ENCODE peak calls at places on chromosomes 2 and 18, in seven cellular contexts. S is K562, P is GM12892, Z is GM12878, F is HepG2, U is H1, N is SK-N-SH. Y is an unnamed sample.

GRCh38 chr2:200810252-200810650 is 1.5 kb upstream of the BZW1 start:
- DNase-seq in F (peak; percentile 21), N (no peak), Z (no peak), U (no peak), S (no peak), P (no peak), Y (no peak)

GRCh38 chr2:187547353-187547979 is 6.8 kb downstream of the TFPI start:
- DNase-seq in F (no peak), Z (no peak), P (no peak), N (no peak), U (no peak), S (peak; percentile 71), Y (no peak)

GRCh38 chr2:204544961-204545860 is at the start of gene PARD3B:
- DNase-seq in Z (no peak), N (peak; percentile 84), F (peak; percentile 14), P (no peak), S (peak; percentile 32), U (peak; percentile 76), Y (peak; percentile 11)

GRCh38 chr2:237980751-237981150 is 13.9 kb downstream of the UBE2F start:
- DNase-seq in U (no peak), P (no peak), N (no peak), S (no peak), Z (no peak), F (no peak), Y (no peak)

GRCh38 chr2:84938194-84938879 is 32.6 kb upstream of the KCMF1 start:
- DNase-seq in Z (peak; percentile 82), U (no peak), N (no peak), S (no peak), P (no peak), F (peak; percentile 35), Y (no peak)

GRCh38 chr2:43184339-43184895 is 42.0 kb downstream of the ZFP36L2 start:
- DNase-seq in P (no peak), F (peak; percentile 94), N (no peak), U (no peak), S (peak; percentile 75), Z (no peak), Y (no peak)

GRCh38 chr2:234211797-234212196 is 161.3 kb downstream of the SPP2 start:
- DNase-seq in Z (no peak), U (no peak), N (no peak), P (no peak), S (no peak), F (no peak), Y (no peak)

GRCh38 chr2:206011795-206012194 is 74.2 kb downstream of the INO80D start:
- DNase-seq in U (no peak), S (no peak), N (no peak), Z (no peak), P (no peak), F (no peak), Y (no peak)

GRCh38 chr2:16626497-16626896 is 39.1 kb downstream of the CYRIA start:
- DNase-seq in F (no peak), P (no peak), N (no peak), U (no peak), Z (no peak), S (no peak), Y (no peak)

GRCh38 chr2:47189635-47190034 is 34.5 kb upstream of the STPG4 start:
- DNase-seq in P (no peak), F (no peak), S (no peak), Z (no peak), U (no peak), N (no peak), Y (no peak)

GRCh38 chr2:43129676-43130547 is 96.5 kb downstream of the ZFP36L2 start:
- DNase-seq in Z (no peak), U (no peak), F (peak; percentile 65), S (no peak), P (no peak), N (peak; percentile 44), Y (no peak)

GRCh38 chr2:125681976-125682805 is 973.8 kb upstream of the GYPC start:
- DNase-seq in S (no peak), F (no peak), N (no peak), P (no peak), U (no peak), Z (no peak), Y (no peak)

GRCh38 chr2:178205853-178206516 is 11.7 kb downstream of the OSBPL6 start:
- DNase-seq in P (no peak), F (no peak), S (no peak), U (no peak), N (no peak), Z (no peak), Y (no peak)

GRCh38 chr2:58289029-58289428 is 47.9 kb upstream of the FANCL start:
- DNase-seq in Z (no peak), U (no peak), P (no peak), N (no peak), S (no peak), F (no peak), Y (no peak)

GRCh38 chr2:101981484-101981883 is 10.3 kb upstream of the IL1R2 start:
- DNase-seq in S (no peak), P (no peak), F (no peak), N (no peak), U (no peak), Z (no peak), Y (no peak)

GRCh38 chr2:80737047-80737446 is 432.5 kb upstream of the LRRTM1 start:
- DNase-seq in S (no peak), N (no peak), P (no peak), F (no peak), Z (peak; percentile 19), U (no peak), Y (no peak)

GRCh38 chr2:64063924-64064331 is 44.7 kb upstream of the VPS54 start:
- DNase-seq in F (peak; percentile 21), S (peak; percentile 12), Z (no peak), U (no peak), P (no peak), N (no peak), Y (no peak)

GRCh38 chr2:133780099-133780996 is 212.1 kb upstream of the NCKAP5 start:
- DNase-seq in N (peak; percentile 48), U (peak; percentile 75), S (peak; percentile 33), P (no peak), Z (peak; percentile 1), F (peak; percentile 70), Y (peak; percentile 21)

GRCh38 chr18:41992066-41992465 is 37.0 kb downstream of the PIK3C3 start:
- DNase-seq in U (no peak), Z (peak; percentile 76), F (no peak), S (no peak), P (no peak), N (no peak), Y (no peak)

GRCh38 chr2:240392084-240392947 is 43.1 kb upstream of the GPC1 start:
- DNase-seq in F (no peak), Z (no peak), P (no peak), S (no peak), U (no peak), N (no peak), Y (no peak)

GRCh38 chr2:240395448-240395847 is 40.0 kb upstream of the GPC1 start:
- DNase-seq in P (no peak), N (no peak), U (no peak), S (no peak), Z (no peak), F (no peak), Y (no peak)

GRCh38 chr2:240394549-240394948 is 40.9 kb upstream of the GPC1 start:
- DNase-seq in U (no peak), N (no peak), F (no peak), Z (no peak), P (no peak), S (no peak), Y (no peak)

GRCh38 chr2:240392948-240393830 is 42.3 kb upstream of the GPC1 start:
- DNase-seq in N (peak; percentile 16), U (no peak), Z (no peak), S (no peak), F (no peak), P (peak; percentile 13), Y (peak; percentile 11)

DNA sequence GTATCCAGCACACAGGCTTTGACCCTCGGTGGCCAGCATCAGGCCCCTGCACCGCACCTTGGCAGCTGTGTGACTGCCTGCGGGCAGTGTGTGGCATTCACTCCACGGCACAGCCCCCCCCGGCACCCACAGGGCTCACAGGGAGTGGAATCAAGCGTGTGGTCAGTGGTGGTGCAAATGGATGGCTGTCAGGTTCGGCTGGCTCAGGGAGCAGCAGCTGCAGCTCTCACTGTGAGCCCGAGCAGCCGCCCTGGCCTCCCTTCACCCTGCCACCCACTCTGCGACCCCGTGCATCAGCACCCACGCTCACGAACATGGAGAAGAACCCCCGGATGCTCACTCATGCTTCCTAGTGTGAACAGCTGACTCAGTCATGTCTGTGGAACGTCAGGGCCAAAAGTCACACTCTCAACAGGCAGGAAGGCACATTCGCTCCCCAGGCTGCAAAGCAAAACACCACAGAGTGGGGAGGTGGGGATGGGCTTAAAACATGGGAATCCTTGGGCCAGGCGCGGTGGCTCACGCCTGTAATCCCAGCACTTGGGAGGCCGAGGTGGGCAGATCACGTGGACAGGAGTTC is 41.5 kb upstream of the GPC1 start:
- DNase-seq in S (no peak), P (no peak), U (no peak), Z (no peak), N (no peak), F (no peak), Y (no peak)
- TF ChIP-seq TAF1 in S (no peak), P (no peak), U (no peak), Z (no peak), N (no peak), F (no peak), Y (no peak)

GRCh38 chr2:96324716-96325037 is 440 bp upstream of the ITPRIPL1 start:
- DNase-seq in S (no peak), Z (no peak), U (no peak), N (no peak), P (no peak), F (no peak), Y (no peak)
- TF ChIP-seq TAF1 in S (no peak), Z (no peak), U (no peak), N (no peak), P (peak; percentile 21), F (no peak), Y (no peak)

GRCh38 chr2:161238264-161238558 is 70.0 kb upstream of the PSMD14 start:
- DNase-seq in Z (no peak), U (no peak), F (no peak), S (no peak), N (no peak), P (no peak), Y (no peak)
- TF ChIP-seq TAF1 in Z (no peak), U (no peak), F (no peak), S (no peak), N (no peak), P (no peak), Y (no peak)

GRCh38 chr2:157492189-157492773 is 48.4 kb upstream of the CYTIP start:
- DNase-seq in F (peak; percentile 56), S (peak; percentile 71), N (peak; percentile 54), P (no peak), U (peak; percentile 71), Z (peak; percentile 43), Y (peak; percentile 37)
- TF ChIP-seq TAF1 in F (no peak), S (no peak), N (no peak), P (no peak), U (no peak), Z (no peak), Y (no peak)

DNA sequence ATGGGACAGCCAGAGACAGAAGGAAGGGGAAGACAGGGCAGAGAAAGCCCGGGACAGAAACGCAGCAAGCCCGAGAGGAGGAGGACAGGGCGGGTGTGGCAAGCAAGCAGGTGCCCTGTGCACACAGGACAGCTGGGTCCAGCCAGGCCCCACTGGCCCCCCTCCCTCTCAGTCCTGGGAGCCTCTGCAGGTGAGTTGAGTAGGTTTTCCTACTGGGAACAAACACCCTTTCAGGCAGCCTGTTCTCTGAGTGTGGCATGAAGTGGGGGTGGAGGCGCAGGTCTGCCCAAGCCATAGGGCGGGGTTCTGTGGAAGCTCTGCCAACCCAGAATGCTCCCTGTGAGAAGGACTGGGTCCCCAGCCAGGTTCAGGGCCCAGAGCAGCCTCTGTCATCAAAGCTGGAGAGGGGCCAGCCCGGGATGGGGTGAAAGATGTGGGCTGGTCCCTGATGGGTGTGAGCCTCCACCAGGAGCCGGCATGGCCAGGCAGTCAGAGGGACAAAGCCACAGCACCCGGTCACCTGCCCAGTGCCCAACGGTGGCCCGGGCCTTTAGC is 129.4 kb downstream of the TFCP2L1 start:
- DNase-seq in Z (no peak), N (no peak), F (no peak), S (no peak), U (no peak), P (no peak), Y (no peak)
- TF ChIP-seq TAF1 in Z (no peak), N (no peak), F (no peak), S (no peak), U (no peak), P (no peak), Y (no peak)